ENCODE peak calls at places on chromosomes 2 and 18, in seven cellular contexts. One of them, this sample, is unnamed.

GRCh38 chr2:79512442-79513401 is at the start of gene CTNNA2:
- DNase-seq in HCT116: no peak
- DNase-seq in K562: peak
- DNase-seq in HepG2: peak
- DNase-seq in WTC11: peak
- DNase-seq in HEK293T: peak
- DNase-seq in GM12878: no peak
- DNase-seq in this sample: peak

GRCh38 chr2:233266481-233266880 is 15.0 kb downstream of the ATG16L1 start:
- DNase-seq in HCT116: no peak
- DNase-seq in K562: no peak
- DNase-seq in HepG2: no peak
- DNase-seq in WTC11: no peak
- DNase-seq in HEK293T: no peak
- DNase-seq in GM12878: no peak
- DNase-seq in this sample: no peak

GRCh38 chr2:120867290-120868231 is 131.9 kb downstream of the GLI2 start:
- DNase-seq in HCT116: no peak
- DNase-seq in K562: peak
- DNase-seq in HepG2: no peak
- DNase-seq in WTC11: peak
- DNase-seq in HEK293T: no peak
- DNase-seq in GM12878: no peak
- DNase-seq in this sample: peak

GRCh38 chr2:242011516-242011915 is 142.0 kb downstream of the RTP5 start:
- DNase-seq in HCT116: no peak
- DNase-seq in K562: no peak
- DNase-seq in HepG2: no peak
- DNase-seq in WTC11: no peak
- DNase-seq in HEK293T: no peak
- DNase-seq in GM12878: no peak
- DNase-seq in this sample: no peak

GRCh38 chr2:67871696-67872320 is 191.0 kb downstream of the C1D start:
- DNase-seq in HCT116: no peak
- DNase-seq in K562: no peak
- DNase-seq in HepG2: no peak
- DNase-seq in WTC11: no peak
- DNase-seq in HEK293T: no peak
- DNase-seq in GM12878: no peak
- DNase-seq in this sample: no peak

GRCh38 chr2:1140389-1141003 is 189.8 kb downstream of the SNTG2 start:
- DNase-seq in HCT116: no peak
- DNase-seq in K562: peak
- DNase-seq in HepG2: peak
- DNase-seq in WTC11: peak
- DNase-seq in HEK293T: peak
- DNase-seq in GM12878: no peak
- DNase-seq in this sample: peak

GRCh38 chr2:177909962-177910361 is 162.6 kb downstream of the PDE11A start:
- DNase-seq in HCT116: no peak
- DNase-seq in K562: no peak
- DNase-seq in HepG2: peak
- DNase-seq in WTC11: no peak
- DNase-seq in HEK293T: no peak
- DNase-seq in GM12878: no peak
- DNase-seq in this sample: no peak

GRCh38 chr2:67210430-67210829 is 186.7 kb upstream of the ETAA1 start:
- DNase-seq in HCT116: no peak
- DNase-seq in K562: no peak
- DNase-seq in HepG2: no peak
- DNase-seq in WTC11: no peak
- DNase-seq in HEK293T: peak
- DNase-seq in GM12878: no peak
- DNase-seq in this sample: no peak

GRCh38 chr2:26011990-26012856 is 21.7 kb upstream of the RAB10 start:
- DNase-seq in HCT116: peak
- DNase-seq in K562: peak
- DNase-seq in HepG2: peak
- DNase-seq in WTC11: no peak
- DNase-seq in HEK293T: peak
- DNase-seq in GM12878: no peak
- DNase-seq in this sample: no peak

GRCh38 chr2:28665041-28665704 is 86.5 kb upstream of the PPP1CB start:
- DNase-seq in HCT116: no peak
- DNase-seq in K562: no peak
- DNase-seq in HepG2: no peak
- DNase-seq in WTC11: no peak
- DNase-seq in HEK293T: no peak
- DNase-seq in GM12878: no peak
- DNase-seq in this sample: no peak

GRCh38 chr18:78494686-78495085 is 484.9 kb upstream of the SALL3 start:
- DNase-seq in HCT116: no peak
- DNase-seq in K562: no peak
- DNase-seq in HepG2: no peak
- DNase-seq in WTC11: no peak
- DNase-seq in HEK293T: no peak
- DNase-seq in GM12878: no peak
- DNase-seq in this sample: no peak

GRCh38 chr2:161113693-161114417 is 46.4 kb upstream of the TANK start:
- DNase-seq in HCT116: no peak
- DNase-seq in K562: no peak
- DNase-seq in HepG2: no peak
- DNase-seq in WTC11: no peak
- DNase-seq in HEK293T: no peak
- DNase-seq in GM12878: no peak
- DNase-seq in this sample: no peak
- TF ChIP-seq SP1 in HCT116: no peak
- TF ChIP-seq SP1 in K562: no peak
- TF ChIP-seq SP1 in HepG2: no peak
- TF ChIP-seq SP1 in WTC11: no peak
- TF ChIP-seq SP1 in HEK293T: no peak
- TF ChIP-seq SP1 in GM12878: no peak
- TF ChIP-seq SP1 in this sample: no peak

GRCh38 chr2:239288951-239289481 is 111.8 kb downstream of the HDAC4 start:
- DNase-seq in HCT116: no peak
- DNase-seq in K562: no peak
- DNase-seq in HepG2: no peak
- DNase-seq in WTC11: no peak
- DNase-seq in HEK293T: peak
- DNase-seq in GM12878: peak
- DNase-seq in this sample: no peak
- TF ChIP-seq SP1 in HCT116: no peak
- TF ChIP-seq SP1 in K562: no peak
- TF ChIP-seq SP1 in HepG2: no peak
- TF ChIP-seq SP1 in WTC11: no peak
- TF ChIP-seq SP1 in HEK293T: no peak
- TF ChIP-seq SP1 in GM12878: no peak
- TF ChIP-seq SP1 in this sample: no peak

DNA sequence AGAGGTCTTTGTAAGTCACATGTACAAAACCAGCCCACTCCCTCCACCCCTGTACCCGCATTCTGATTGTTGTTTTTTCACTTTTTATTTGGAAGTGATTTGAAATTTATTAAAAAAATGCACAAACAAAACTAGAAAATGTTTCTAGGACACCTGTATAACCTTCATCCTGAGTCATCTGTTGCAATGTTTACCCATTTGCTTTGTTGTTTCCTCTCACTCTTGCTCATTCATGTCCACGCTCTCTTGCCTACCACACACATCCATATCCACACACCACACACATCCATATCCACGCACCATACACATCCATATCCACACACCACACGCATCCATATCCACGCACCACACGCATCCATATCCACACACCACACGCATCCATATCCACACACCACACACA is 18.8 kb downstream of the ZNF407 start:
- DNase-seq in HCT116: no peak
- DNase-seq in K562: no peak
- DNase-seq in HepG2: no peak
- DNase-seq in WTC11: no peak
- DNase-seq in HEK293T: no peak
- DNase-seq in GM12878: no peak
- DNase-seq in this sample: no peak
- TF ChIP-seq SP1 in HCT116: no peak
- TF ChIP-seq SP1 in K562: no peak
- TF ChIP-seq SP1 in HepG2: no peak
- TF ChIP-seq SP1 in WTC11: no peak
- TF ChIP-seq SP1 in HEK293T: no peak
- TF ChIP-seq SP1 in GM12878: no peak
- TF ChIP-seq SP1 in this sample: no peak

GRCh38 chr2:230913812-230914211 is 11.2 kb downstream of the GPR55 start:
- DNase-seq in HCT116: no peak
- DNase-seq in K562: no peak
- DNase-seq in HepG2: no peak
- DNase-seq in WTC11: no peak
- DNase-seq in HEK293T: no peak
- DNase-seq in GM12878: no peak
- DNase-seq in this sample: no peak

GRCh38 chr2:230915297-230915696 is 9.7 kb downstream of the GPR55 start:
- DNase-seq in HCT116: no peak
- DNase-seq in K562: no peak
- DNase-seq in HepG2: no peak
- DNase-seq in WTC11: no peak
- DNase-seq in HEK293T: no peak
- DNase-seq in GM12878: no peak
- DNase-seq in this sample: no peak

GRCh38 chr2:230912046-230912445 is 13.0 kb downstream of the GPR55 start:
- DNase-seq in HCT116: no peak
- DNase-seq in K562: no peak
- DNase-seq in HepG2: no peak
- DNase-seq in WTC11: no peak
- DNase-seq in HEK293T: no peak
- DNase-seq in GM12878: no peak
- DNase-seq in this sample: no peak

GRCh38 chr2:230914886-230915285 is 10.2 kb downstream of the GPR55 start:
- DNase-seq in HCT116: no peak
- DNase-seq in K562: no peak
- DNase-seq in HepG2: no peak
- DNase-seq in WTC11: no peak
- DNase-seq in HEK293T: no peak
- DNase-seq in GM12878: no peak
- DNase-seq in this sample: no peak

GRCh38 chr2:230913406-230913805 is 11.6 kb downstream of the GPR55 start:
- DNase-seq in HCT116: peak
- DNase-seq in K562: peak
- DNase-seq in HepG2: peak
- DNase-seq in WTC11: no peak
- DNase-seq in HEK293T: peak
- DNase-seq in GM12878: no peak
- DNase-seq in this sample: no peak
- TF ChIP-seq SP1 in HCT116: no peak
- TF ChIP-seq SP1 in K562: no peak
- TF ChIP-seq SP1 in HepG2: no peak
- TF ChIP-seq SP1 in WTC11: no peak
- TF ChIP-seq SP1 in HEK293T: no peak
- TF ChIP-seq SP1 in GM12878: no peak
- TF ChIP-seq SP1 in this sample: no peak

GRCh38 chr2:224083631-224084030 is 44.5 kb upstream of the SERPINE2 start:
- DNase-seq in HCT116: no peak
- DNase-seq in K562: no peak
- DNase-seq in HepG2: no peak
- DNase-seq in WTC11: no peak
- DNase-seq in HEK293T: no peak
- DNase-seq in GM12878: no peak
- DNase-seq in this sample: no peak

GRCh38 chr2:224085811-224086210 is 46.7 kb upstream of the SERPINE2 start:
- DNase-seq in HCT116: no peak
- DNase-seq in K562: no peak
- DNase-seq in HepG2: no peak
- DNase-seq in WTC11: no peak
- DNase-seq in HEK293T: no peak
- DNase-seq in GM12878: no peak
- DNase-seq in this sample: no peak

GRCh38 chr2:224085246-224085645 is 46.2 kb upstream of the SERPINE2 start:
- DNase-seq in HCT116: peak
- DNase-seq in K562: no peak
- DNase-seq in HepG2: peak
- DNase-seq in WTC11: no peak
- DNase-seq in HEK293T: no peak
- DNase-seq in GM12878: no peak
- DNase-seq in this sample: no peak

GRCh38 chr2:224086226-224086911 is 47.3 kb upstream of the SERPINE2 start:
- DNase-seq in HCT116: peak
- DNase-seq in K562: no peak
- DNase-seq in HepG2: peak
- DNase-seq in WTC11: no peak
- DNase-seq in HEK293T: no peak
- DNase-seq in GM12878: no peak
- DNase-seq in this sample: no peak

DNA sequence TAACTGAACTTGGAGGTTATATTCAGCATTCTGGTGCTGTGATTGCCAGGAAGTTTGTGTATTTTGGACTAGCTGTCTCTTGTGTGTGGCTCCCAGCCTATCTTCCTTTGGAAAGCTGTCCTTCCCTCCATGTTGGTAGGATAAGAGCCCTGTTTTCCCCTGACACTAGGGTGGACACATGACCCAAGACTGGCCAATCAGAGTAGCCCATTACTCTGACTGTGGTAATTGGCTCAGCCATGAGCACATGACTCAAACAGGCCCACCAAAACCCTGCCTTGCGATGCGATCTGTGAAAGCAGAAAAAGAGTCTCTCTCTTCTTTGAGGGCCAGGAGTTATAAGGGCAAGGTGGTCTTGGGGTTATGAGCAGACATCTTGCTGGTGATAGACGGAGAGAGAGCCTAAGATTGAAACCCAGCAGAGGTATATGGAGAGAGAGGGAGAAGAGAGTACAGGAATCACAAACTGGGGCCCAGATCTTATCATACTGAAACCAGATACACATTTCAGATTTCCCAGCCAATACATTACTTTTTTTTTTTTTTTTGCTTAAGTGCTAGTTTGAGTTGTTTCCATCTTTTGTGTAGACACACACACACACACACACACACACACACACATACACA is 45.3 kb upstream of the SERPINE2 start:
- DNase-seq in HCT116: no peak
- DNase-seq in K562: peak
- DNase-seq in HepG2: no peak
- DNase-seq in WTC11: no peak
- DNase-seq in HEK293T: no peak
- DNase-seq in GM12878: no peak
- DNase-seq in this sample: no peak
- TF ChIP-seq SP1 in HCT116: no peak
- TF ChIP-seq SP1 in K562: no peak
- TF ChIP-seq SP1 in HepG2: no peak
- TF ChIP-seq SP1 in WTC11: no peak
- TF ChIP-seq SP1 in HEK293T: no peak
- TF ChIP-seq SP1 in GM12878: no peak
- TF ChIP-seq SP1 in this sample: no peak